ENCODE peak calls at places on chromosome 7, in four cellular contexts. S is breast epithelium, M is adrenal gland, T is HCT116. B is an unnamed sample.

GRCh38 chr7:70706204-70706603 is 425.7 kb upstream of the GALNT17 start:
- DNase-seq in S (no peak), M (no peak), T (no peak), B (no peak)

GRCh38 chr7:1061180-1061579 is 16.8 kb downstream of the GPR146 start:
- DNase-seq in S (no peak), M (no peak), T (no peak), B (no peak)

GRCh38 chr7:152383341-152384234 is 52.2 kb downstream of the KMT2C start:
- DNase-seq in S (no peak), M (no peak), T (no peak), B (no peak)

GRCh38 chr7:45975847-45976484 is 54.9 kb upstream of the IGFBP3 start:
- DNase-seq in S (no peak), M (no peak), T (no peak), B (no peak)

GRCh38 chr7:140213684-140214074 is 36.9 kb upstream of the KDM7A start:
- DNase-seq in S (no peak), M (no peak), T (no peak), B (no peak)

GRCh38 chr7:113197274-113197673 is 78.9 kb upstream of the SMIM30 start:
- DNase-seq in S (no peak), M (no peak), T (no peak), B (no peak)

GRCh38 chr7:116122972-116123595 is 87.3 kb upstream of the TES start:
- DNase-seq in S (no peak), M (no peak), T (peak), B (peak)

GRCh38 chr7:125618516-125618915 is 688.9 kb upstream of the POT1 start:
- DNase-seq in S (no peak), M (no peak), T (no peak), B (no peak)

GRCh38 chr7:107966701-107967100 is 36.3 kb downstream of the LAMB1 start:
- DNase-seq in S (no peak), M (no peak), T (no peak), B (no peak)

DNA sequence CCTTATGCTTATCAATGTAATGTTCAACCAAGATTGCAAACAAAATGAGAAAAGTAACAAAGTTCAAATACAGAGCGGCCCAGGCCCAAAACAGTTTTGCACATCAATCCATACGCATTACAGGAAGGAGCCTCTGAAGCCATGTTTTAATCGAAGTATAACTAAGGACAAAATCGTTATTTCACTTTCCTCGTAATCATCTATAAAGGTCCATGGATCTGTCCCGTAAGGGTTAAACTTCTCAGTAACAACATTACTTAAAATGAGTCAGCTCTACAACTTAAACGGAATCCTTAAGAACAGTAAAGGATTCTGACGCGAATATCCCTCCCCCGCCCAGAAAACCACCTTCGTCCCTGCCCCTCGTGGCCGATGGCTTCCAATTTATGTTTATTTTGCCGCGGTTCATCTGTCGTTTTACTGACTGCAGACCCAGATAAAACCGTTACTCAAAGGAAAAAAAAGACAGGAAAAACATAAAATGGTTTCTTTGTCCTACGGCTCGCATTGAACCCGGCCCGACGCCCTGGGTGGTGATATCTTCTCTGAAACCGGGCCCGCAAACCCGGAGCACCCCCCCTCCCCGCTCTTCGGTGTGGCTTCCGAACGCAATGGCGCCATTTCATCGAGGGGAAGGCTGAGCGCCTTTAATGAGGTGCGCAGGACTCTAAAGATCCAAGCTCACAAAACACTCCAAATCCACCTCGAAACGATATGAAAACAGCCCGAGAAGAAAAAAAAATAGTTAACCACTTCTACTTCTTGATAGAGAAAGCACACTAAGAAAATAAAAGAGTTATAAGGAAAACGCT is 1.0 kb downstream of the HNRNPA2B1 start:
- DNase-seq in S (peak), M (peak), T (no peak), B (peak)
- TF ChIP-seq POLR2A in S (peak), M (peak), T (no peak), B (no peak)

GRCh38 chr7:99455874-99456273 is 10.1 kb downstream of the ATP5MF start:
- DNase-seq in S (no peak), M (no peak), T (no peak), B (no peak)
- TF ChIP-seq POLR2A in S (no peak), M (no peak), T (no peak), B (peak)

DNA sequence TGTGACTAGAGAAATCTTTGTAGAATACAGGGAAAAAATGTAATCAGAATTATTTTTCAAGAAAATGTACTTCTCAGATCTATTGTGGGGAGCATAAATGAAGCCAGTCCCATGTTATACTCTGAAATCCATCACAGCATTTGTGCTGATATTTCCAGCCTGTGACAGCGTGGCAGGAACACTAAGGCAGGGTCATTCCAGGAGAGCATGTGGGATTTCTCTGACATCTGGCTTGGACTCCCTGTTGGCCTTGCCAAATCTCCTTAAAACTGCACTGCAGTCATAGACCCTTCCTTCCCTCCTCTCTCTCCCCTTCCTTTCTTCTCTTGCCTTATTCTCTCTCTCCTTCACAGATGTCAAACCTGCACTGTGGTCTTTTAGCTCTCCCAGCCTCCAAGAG is 6.5 kb upstream of the TSPAN13 start:
- DNase-seq in S (no peak), M (no peak), T (no peak), B (no peak)
- TF ChIP-seq POLR2A in S (no peak), M (no peak), T (no peak), B (no peak)

GRCh38 chr7:4763091-4763793 is 12.2 kb upstream of the AP5Z1 start:
- DNase-seq in S (no peak), M (no peak), T (no peak), B (no peak)

GRCh38 chr7:4764402-4765007 is 10.9 kb upstream of the AP5Z1 start:
- DNase-seq in S (no peak), M (no peak), T (no peak), B (no peak)

GRCh38 chr7:4762121-4763055 is 13.0 kb upstream of the AP5Z1 start:
- DNase-seq in S (no peak), M (no peak), T (no peak), B (no peak)

GRCh38 chr7:4765776-4766490 is 9.5 kb upstream of the AP5Z1 start:
- DNase-seq in S (no peak), M (no peak), T (no peak), B (no peak)

DNA sequence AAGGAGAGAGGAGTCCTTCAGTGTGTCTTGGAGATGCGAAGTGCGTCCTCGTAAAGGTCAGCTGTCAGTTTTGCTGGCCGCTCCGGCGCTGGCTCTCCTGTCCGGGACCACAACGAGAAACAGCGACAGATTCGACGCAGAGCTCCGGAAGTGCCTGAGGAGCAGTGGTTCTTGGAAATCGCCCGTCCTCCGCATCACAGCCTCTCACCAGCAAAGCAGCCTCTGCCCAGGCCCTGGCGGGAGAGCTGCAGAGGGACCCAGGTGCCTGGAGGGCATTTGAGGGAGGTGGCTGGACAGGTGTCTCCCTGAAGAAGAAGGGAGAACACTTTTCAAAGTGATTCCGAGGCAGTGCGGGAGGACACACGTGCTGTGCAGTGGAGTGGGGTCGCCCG is 11.6 kb upstream of the AP5Z1 start:
- DNase-seq in S (no peak), M (no peak), T (no peak), B (no peak)
- TF ChIP-seq POLR2A in S (no peak), M (no peak), T (no peak), B (no peak)

DNA sequence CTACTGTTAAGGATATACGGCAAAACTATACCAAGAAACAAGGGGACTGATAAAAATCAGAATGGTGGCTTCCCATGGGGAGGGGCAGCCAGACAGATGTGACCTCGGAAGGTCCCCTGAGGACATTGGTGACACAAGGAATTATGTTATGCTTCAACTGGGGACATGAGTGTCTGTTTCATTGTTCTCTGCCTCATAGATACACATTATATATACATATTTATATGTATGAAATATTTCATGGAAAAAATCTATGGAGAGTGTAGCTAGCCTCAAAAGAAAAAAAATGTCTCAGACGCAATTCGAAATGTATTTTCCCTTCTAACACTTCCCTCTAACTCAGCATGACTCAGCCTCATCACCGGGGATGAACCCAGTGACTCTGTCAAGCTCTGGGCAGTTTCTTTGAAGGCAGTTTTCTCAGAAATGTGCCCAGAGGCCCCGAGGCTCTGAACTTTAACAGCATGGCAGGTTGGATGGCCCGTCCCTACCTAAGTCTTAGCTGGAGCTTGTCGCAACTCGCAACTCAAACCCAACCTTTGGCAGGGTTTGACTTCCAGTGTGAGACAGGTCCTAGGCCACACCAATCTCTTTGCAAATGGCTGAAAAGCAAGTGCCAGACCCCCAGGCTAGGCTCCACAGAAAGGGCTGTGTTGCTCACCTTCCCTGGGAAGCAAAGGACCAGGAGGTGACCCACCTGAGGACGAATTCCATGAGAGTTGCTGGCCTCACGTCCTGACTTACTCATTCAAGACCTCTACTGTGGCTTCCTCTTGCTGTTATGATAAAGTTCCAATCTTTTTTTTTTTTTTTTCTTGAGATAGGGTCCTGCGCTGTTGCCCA is 86.9 kb downstream of the CARD11 start:
- DNase-seq in S (peak), M (no peak), T (peak), B (peak)
- TF ChIP-seq POLR2A in S (no peak), M (no peak), T (no peak), B (peak)

GRCh38 chr7:92135100-92135429 is 788 bp upstream of the CYP51A1 start:
- DNase-seq in S (no peak), M (peak), T (no peak), B (peak)

GRCh38 chr7:92133737-92134270 is 473 bp downstream of the CYP51A1 start:
- DNase-seq in S (peak), M (peak), T (peak), B (peak)

GRCh38 chr7:92137531-92137930 is 3.3 kb upstream of the CYP51A1 start:
- DNase-seq in S (no peak), M (no peak), T (no peak), B (peak)

GRCh38 chr7:92134271-92135099 is at the start of gene CYP51A1:
- DNase-seq in S (peak), M (peak), T (peak), B (peak)

GRCh38 chr7:92135490-92135889 is 1.2 kb upstream of the CYP51A1 start:
- DNase-seq in S (no peak), M (no peak), T (no peak), B (peak)
- TF ChIP-seq POLR2A in S (no peak), M (no peak), T (no peak), B (no peak)

GRCh38 chr7:150688630-150689029 is 3.1 kb downstream of the GIMAP2 start:
- DNase-seq in S (no peak), M (no peak), T (no peak), B (no peak)

GRCh38 chr7:150685219-150686029 is at the start of gene GIMAP2:
- DNase-seq in S (no peak), M (no peak), T (no peak), B (peak)

GRCh38 chr7:150686030-150686626 is 622 bp downstream of the GIMAP2 start:
- DNase-seq in S (no peak), M (no peak), T (no peak), B (no peak)
- TF ChIP-seq POLR2A in S (no peak), M (no peak), T (no peak), B (no peak)

DNA sequence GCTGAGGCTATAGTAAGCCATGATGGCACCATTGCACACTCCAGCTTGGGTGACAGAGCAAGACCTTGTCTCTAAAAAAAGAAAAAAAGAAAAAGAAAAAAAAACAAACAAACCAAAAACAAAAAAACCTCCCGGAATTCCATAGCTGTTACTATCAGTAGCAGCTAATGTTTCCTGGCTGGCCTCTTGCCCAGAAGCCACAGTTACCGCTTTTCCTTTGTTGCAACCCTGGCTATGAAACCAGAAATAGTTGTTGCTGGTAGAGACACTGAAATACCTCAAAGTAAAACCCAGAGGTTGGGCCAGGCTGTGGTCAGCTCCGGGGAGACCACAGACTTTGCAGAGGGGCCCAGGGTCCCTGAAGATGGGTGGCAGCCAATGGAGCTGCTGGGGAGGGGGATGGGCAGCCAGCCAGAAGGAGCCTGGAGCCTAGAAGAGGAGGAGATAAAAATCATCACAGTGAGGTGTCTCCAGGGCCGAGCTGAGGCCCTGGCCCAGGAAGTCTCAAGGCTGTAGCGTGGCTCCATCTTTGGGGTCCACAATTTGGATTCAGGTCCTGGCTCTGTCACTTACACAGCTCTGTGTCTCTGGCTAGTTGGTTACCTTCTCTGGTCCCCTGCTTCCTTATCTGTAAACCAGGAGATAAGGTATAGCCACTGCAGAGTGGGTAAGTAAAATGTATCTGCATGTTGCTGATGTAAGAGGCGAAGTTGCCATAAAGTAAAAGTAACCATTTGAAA is 3.4 kb upstream of the CHST12 start:
- DNase-seq in S (peak), M (peak), T (no peak), B (peak)
- TF ChIP-seq POLR2A in S (no peak), M (no peak), T (no peak), B (peak)

GRCh38 chr7:5517057-5517456 is 93.4 kb upstream of the TNRC18 start:
- DNase-seq in S (no peak), M (no peak), T (no peak), B (no peak)

GRCh38 chr7:5519515-5519928 is 95.9 kb upstream of the TNRC18 start:
- DNase-seq in S (no peak), M (no peak), T (no peak), B (no peak)

GRCh38 chr7:5510426-5511045 is 86.9 kb upstream of the TNRC18 start:
- DNase-seq in S (no peak), M (no peak), T (no peak), B (no peak)

GRCh38 chr7:5508698-5509097 is 85.1 kb upstream of the TNRC18 start:
- DNase-seq in S (no peak), M (no peak), T (no peak), B (no peak)

DNA sequence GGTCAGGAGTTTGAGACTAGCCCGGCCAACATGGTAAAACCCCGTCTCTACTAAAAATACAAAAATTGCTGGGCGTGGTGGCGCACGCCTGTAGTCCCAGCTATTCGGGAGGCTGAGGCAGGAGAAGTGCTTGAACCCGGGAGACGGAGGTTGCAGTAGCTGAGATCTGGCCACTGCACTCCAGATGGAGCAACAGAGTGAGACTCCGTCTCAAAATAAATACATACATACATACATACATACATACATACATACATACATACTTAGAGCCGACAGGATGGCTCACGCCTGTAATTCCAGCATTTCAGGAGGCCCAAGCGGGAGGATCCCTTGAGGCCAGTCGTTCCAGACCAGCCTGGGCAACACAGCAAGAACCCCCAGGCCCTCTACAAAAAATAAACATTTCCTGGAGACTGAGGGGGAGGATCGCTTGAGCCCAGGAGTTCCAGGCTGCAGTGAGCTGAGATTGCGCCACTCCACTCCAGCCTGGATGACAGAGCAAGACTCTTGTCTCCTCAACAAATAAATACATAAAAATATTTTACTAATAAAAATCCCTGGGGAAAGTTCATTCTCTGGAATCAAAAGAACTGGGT is 90.9 kb upstream of the TNRC18 start:
- DNase-seq in S (peak), M (no peak), T (no peak), B (no peak)
- TF ChIP-seq POLR2A in S (no peak), M (no peak), T (no peak), B (no peak)

GRCh38 chr7:149279111-149279743 is 17.2 kb downstream of the ZNF783 start:
- DNase-seq in S (no peak), M (no peak), T (no peak), B (no peak)

GRCh38 chr7:149282331-149282655 is 20.3 kb downstream of the ZNF783 start:
- DNase-seq in S (no peak), M (no peak), T (no peak), B (no peak)

GRCh38 chr7:149281508-149282330 is 19.7 kb downstream of the ZNF783 start:
- DNase-seq in S (no peak), M (no peak), T (no peak), B (no peak)

GRCh38 chr7:149280151-149280550 is 18.2 kb downstream of the ZNF783 start:
- DNase-seq in S (no peak), M (no peak), T (no peak), B (no peak)

GRCh38 chr7:149280661-149281507 is 18.9 kb downstream of the ZNF783 start:
- DNase-seq in S (no peak), M (no peak), T (no peak), B (no peak)
- TF ChIP-seq POLR2A in S (no peak), M (no peak), T (no peak), B (no peak)

B was measured in erythroblast.